ENCODE peak calls at places on chromosomes 4 and X, in five cellular contexts. N is OCI-LY7, F is vagina, G is cardiac fibroblast, Z is sigmoid colon. O is an unnamed sample.

GRCh38 chr4:163553146-163553545 is 58.7 kb downstream of the TMA16 start:
- DNase-seq in N (no peak), F (no peak), G (no peak), Z (no peak), O (no peak)

GRCh38 chr4:8914461-8915171 is 43.0 kb upstream of the HMX1 start:
- DNase-seq in N (no peak), F (no peak), G (no peak), Z (peak), O (no peak)

GRCh38 chr4:113827285-113827684 is 65.7 kb upstream of the CAMK2D start:
- DNase-seq in N (no peak), F (no peak), G (peak), Z (no peak), O (no peak)

GRCh38 chr4:1727117-1728031 is 6.1 kb downstream of the TACC3 start:
- DNase-seq in N (no peak), F (no peak), G (peak), Z (no peak), O (no peak)

GRCh38 chr4:168574581-168575295 is 77.9 kb downstream of the PALLD start:
- DNase-seq in N (no peak), F (no peak), G (peak), Z (no peak), O (no peak)

GRCh38 chrX:70313503-70313902 is 23.6 kb downstream of the KIF4A start:
- DNase-seq in N (no peak), F (no peak), G (peak), Z (no peak), O (no peak)

GRCh38 chr4:71584654-71585053 is 199.2 kb downstream of the GC start:
- DNase-seq in N (no peak), F (no peak), G (no peak), Z (no peak), O (no peak)

GRCh38 chr4:168656055-168656660 is 159.3 kb downstream of the PALLD start:
- DNase-seq in N (no peak), F (no peak), G (peak), Z (no peak), O (no peak)

GRCh38 chrX:105552395-105552794 is 269.9 kb upstream of the NRK start:
- DNase-seq in N (no peak), F (no peak), G (peak), Z (no peak), O (no peak)
- TF ChIP-seq CTCF in N (no peak), F (no peak), G (peak), Z (no peak), O (no peak)

DNA sequence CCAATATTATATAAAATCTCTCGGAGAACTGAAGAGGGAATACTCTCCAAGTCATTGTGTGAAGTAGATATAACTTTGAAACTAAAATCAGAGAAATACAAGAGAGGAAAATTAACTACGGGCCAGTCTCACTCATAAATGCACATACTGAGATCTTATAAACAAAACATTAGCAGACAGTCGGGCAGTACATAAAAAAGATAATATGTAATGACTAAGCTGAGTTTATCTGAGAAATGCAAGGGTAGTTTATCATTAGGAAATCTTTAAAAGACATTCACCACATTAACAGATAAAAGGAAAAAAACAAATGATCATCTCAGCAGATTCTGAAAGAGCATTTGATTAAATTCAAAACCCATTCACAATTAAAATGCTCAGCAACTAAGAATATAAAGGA is 116.7 kb downstream of the NYX start:
- DNase-seq in N (no peak), F (no peak), G (no peak), Z (no peak), O (no peak)
- TF ChIP-seq CTCF in N (no peak), F (no peak), G (no peak), Z (no peak), O (no peak)

DNA sequence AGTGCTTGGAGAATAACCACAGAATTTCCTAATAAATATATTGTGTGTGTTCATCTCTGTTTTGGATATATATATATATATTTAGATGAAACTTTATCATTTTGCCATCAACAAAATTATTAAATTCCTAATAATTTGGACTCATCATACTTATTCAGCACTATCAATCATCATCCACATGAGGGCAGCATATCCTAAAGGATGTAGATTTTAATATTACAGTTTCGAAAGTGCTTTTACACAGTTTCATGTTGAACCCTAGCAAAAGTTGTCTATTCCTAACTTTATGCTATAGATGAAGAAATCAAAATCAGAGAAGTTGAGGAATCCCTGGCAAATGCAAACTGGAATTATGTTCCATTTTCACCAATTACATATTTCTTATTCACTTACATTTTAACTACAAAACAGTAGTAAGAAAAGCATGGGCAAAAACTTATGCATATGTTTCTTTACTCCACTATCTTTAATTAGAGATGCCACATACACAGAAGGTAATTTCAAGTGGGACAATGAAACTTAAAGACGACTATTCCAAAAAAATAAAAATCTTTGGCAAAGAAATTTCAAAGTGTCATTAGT is 36.6 kb upstream of the UGT2A1 start:
- DNase-seq in N (peak), F (no peak), G (peak), Z (no peak), O (no peak)
- TF ChIP-seq CTCF in N (peak), F (peak), G (peak), Z (peak), O (peak)

GRCh38 chr4:88573286-88573994 is 18.8 kb upstream of the HERC3 start:
- DNase-seq in N (no peak), F (no peak), G (peak), Z (no peak), O (no peak)

GRCh38 chr4:88575222-88575621 is 17.1 kb upstream of the HERC3 start:
- DNase-seq in N (no peak), F (no peak), G (no peak), Z (no peak), O (no peak)

GRCh38 chr4:88569944-88570455 is 22.3 kb upstream of the HERC3 start:
- DNase-seq in N (no peak), F (no peak), G (no peak), Z (no peak), O (no peak)

DNA sequence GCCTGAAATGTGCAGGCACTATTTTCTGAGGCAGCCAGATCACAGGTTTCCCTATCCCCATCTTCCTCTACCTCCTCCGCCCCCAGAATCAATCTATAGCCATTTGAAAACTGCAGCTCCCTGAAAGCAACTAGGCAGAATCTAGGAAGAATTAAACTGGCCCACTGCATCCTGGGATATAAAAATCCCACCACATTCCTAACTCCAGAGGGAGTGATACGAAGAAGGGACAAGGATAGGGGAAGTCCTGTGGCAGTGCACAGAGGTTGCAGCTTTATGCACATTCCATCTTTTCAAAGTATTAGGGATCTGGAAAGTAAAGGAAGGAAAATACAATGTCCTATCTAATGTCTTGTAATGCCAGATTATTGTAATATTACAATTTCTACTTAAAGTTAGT is 18.3 kb upstream of the HERC3 start:
- DNase-seq in N (no peak), F (no peak), G (peak), Z (no peak), O (no peak)
- TF ChIP-seq CTCF in N (no peak), F (no peak), G (no peak), Z (peak), O (no peak)

GRCh38 chrX:69066021-69066757 is 99.1 kb downstream of the PJA1 start:
- DNase-seq in N (no peak), F (no peak), G (no peak), Z (no peak), O (no peak)

GRCh38 chrX:69063486-69063885 is 101.8 kb downstream of the PJA1 start:
- DNase-seq in N (no peak), F (no peak), G (no peak), Z (no peak), O (no peak)

GRCh38 chrX:69065451-69065850 is 99.8 kb downstream of the PJA1 start:
- DNase-seq in N (no peak), F (no peak), G (peak), Z (no peak), O (no peak)

GRCh38 chrX:69062493-69062892 is 102.8 kb downstream of the PJA1 start:
- DNase-seq in N (no peak), F (no peak), G (no peak), Z (no peak), O (no peak)

GRCh38 chrX:69060631-69061408 is 104.4 kb downstream of the PJA1 start:
- DNase-seq in N (no peak), F (peak), G (peak), Z (no peak), O (no peak)
- TF ChIP-seq CTCF in N (no peak), F (peak), G (peak), Z (peak), O (no peak)

GRCh38 chr4:137226900-137227299 is 305.4 kb downstream of the PCDH18 start:
- DNase-seq in N (no peak), F (no peak), G (peak), Z (no peak), O (no peak)
- TF ChIP-seq CTCF in N (peak), F (no peak), G (peak), Z (no peak), O (peak)

GRCh38 chr4:151014521-151015457 is at the start of gene LRBA:
- DNase-seq in N (peak), F (no peak), G (peak), Z (peak), O (peak)
- TF ChIP-seq CTCF in N (peak), F (no peak), G (no peak), Z (no peak), O (no peak)

O was measured in glutamatergic neuron.